ENCODE peak calls at places on chromosomes 5 and 9, in nine cellular contexts. J, P, U, K, F, X, C, R and G are unnamed samples. For H3K4me1, the result is how much of the 10 kb centered on the place peaks cover.

GRCh38 chr9:88950341-88951141 is 40.7 kb upstream of the S1PR3 start:
- DNase-seq in J (no peak), P (peak), U (no peak), K (peak), F (no peak), X (no peak), C (no peak), R (no peak), G (no peak)

GRCh38 chr5:177578331-177578730 is 13.7 kb upstream of the TMED9 start:
- DNase-seq in J (no peak), P (no peak), U (no peak), K (no peak), F (no peak), X (no peak), C (no peak), R (no peak), G (no peak)

GRCh38 chr9:32942755-32943460 is 58.5 kb downstream of the APTX start:
- DNase-seq in J (no peak), P (no peak), U (no peak), K (no peak), F (no peak), X (no peak), C (no peak), R (no peak), G (no peak)

GRCh38 chr5:153767221-153768218 is 271.2 kb downstream of the FAM114A2 start:
- DNase-seq in J (no peak), P (no peak), U (no peak), K (no peak), F (no peak), X (no peak), C (no peak), R (no peak), G (no peak)

GRCh38 chr5:137582218-137582617 is 83.1 kb upstream of the SPOCK1 start:
- DNase-seq in J (no peak), P (no peak), U (no peak), K (no peak), F (no peak), X (no peak), C (no peak), R (no peak), G (no peak)

GRCh38 chr9:128818839-128819715 is 777 bp downstream of the ENDOG start:
- DNase-seq in J (peak), P (no peak), U (peak), K (no peak), F (peak), X (no peak), C (peak), R (no peak), G (no peak)

GRCh38 chr5:139514486-139514856 is 31.9 kb upstream of the STING1 start:
- DNase-seq in J (no peak), P (no peak), U (no peak), K (no peak), F (no peak), X (no peak), C (no peak), R (no peak), G (no peak)

GRCh38 chr5:171606414-171607024 is 179.1 kb upstream of the SMIM23 start:
- DNase-seq in J (no peak), P (no peak), U (no peak), K (peak), F (no peak), X (no peak), C (no peak), R (no peak), G (no peak)

GRCh38 chr5:112762113-112762810 is 24.6 kb downstream of the APC start:
- DNase-seq in J (no peak), P (no peak), U (no peak), K (peak), F (no peak), X (no peak), C (no peak), R (no peak), G (no peak)

GRCh38 chr9:128034821-128035764 is 32.0 kb downstream of the NAIF1 start:
- DNase-seq in J (peak), P (peak), U (peak), K (peak), F (peak), X (peak), C (peak), R (peak), G (peak)

GRCh38 chr9:111959468-111959941 is 62.9 kb downstream of the UGCG start:
- DNase-seq in J (peak), P (peak), U (no peak), K (peak), F (peak), X (peak), C (no peak), R (peak), G (no peak)

GRCh38 chr9:134407123-134407779 is 81.0 kb downstream of the RXRA start:
- DNase-seq in J (peak), P (peak), U (peak), K (peak), F (peak), X (peak), C (peak), R (no peak), G (peak)

GRCh38 chr9:17600962-17601593 is 22.2 kb downstream of the SH3GL2 start:
- DNase-seq in J (no peak), P (no peak), U (no peak), K (peak), F (no peak), X (no peak), C (no peak), R (no peak), G (no peak)

GRCh38 chr5:102115736-102116135 is 180.3 kb downstream of the SLCO4C1 start:
- DNase-seq in J (no peak), P (no peak), U (no peak), K (no peak), F (no peak), X (no peak), C (no peak), R (no peak), G (no peak)

GRCh38 chr9:6415266-6415665 is 2.3 kb downstream of the UHRF2 start:
- DNase-seq in J (no peak), P (no peak), U (no peak), K (no peak), F (no peak), X (no peak), C (no peak), R (no peak), G (no peak)

GRCh38 chr9:89935791-89936190 is 331.0 kb downstream of the GADD45G start:
- DNase-seq in J (no peak), P (no peak), U (no peak), K (no peak), F (no peak), X (no peak), C (no peak), R (no peak), G (no peak)

GRCh38 chr5:108769352-108769751 is 21.7 kb downstream of the FER start:
- DNase-seq in J (no peak), P (no peak), U (no peak), K (no peak), F (no peak), X (no peak), C (no peak), R (no peak), G (no peak)

GRCh38 chr5:11166906-11167305 is 405.9 kb upstream of the DAP start:
- DNase-seq in J (no peak), P (no peak), U (no peak), K (no peak), F (no peak), X (no peak), C (no peak), R (no peak), G (no peak)

GRCh38 chr5:10671041-10672008 is 89.7 kb downstream of the DAP start:
- DNase-seq in J (no peak), P (no peak), U (no peak), K (no peak), F (no peak), X (no peak), C (no peak), R (no peak), G (no peak)

GRCh38 chr5:13987843-13988464 is 43.5 kb upstream of the DNAH5 start:
- DNase-seq in J (no peak), P (peak), U (peak), K (peak), F (no peak), X (peak), C (no peak), R (peak), G (peak)

GRCh38 chr9:70587143-70587710 is 172.8 kb upstream of the KLF9 start:
- DNase-seq in J (no peak), P (no peak), U (peak), K (peak), F (no peak), X (peak), C (no peak), R (no peak), G (no peak)

GRCh38 chr5:36897616-36898015 is 21.0 kb downstream of the NIPBL start:
- DNase-seq in J (no peak), P (peak), U (no peak), K (peak), F (no peak), X (no peak), C (no peak), R (no peak), G (no peak)

GRCh38 chr5:6583049-6583880 is 49.6 kb downstream of the NSUN2 start:
- DNase-seq in J (peak), P (no peak), U (no peak), K (no peak), F (no peak), X (no peak), C (no peak), R (no peak), G (peak)

GRCh38 chr5:150625831-150626746 is 14.4 kb upstream of the SYNPO start:
- DNase-seq in J (peak), P (no peak), U (no peak), K (no peak), F (no peak), X (no peak), C (no peak), R (no peak), G (no peak)

GRCh38 chr9:17191095-17191494 is 56.3 kb downstream of the CNTLN start:
- DNase-seq in J (no peak), P (no peak), U (no peak), K (peak), F (no peak), X (no peak), C (no peak), R (no peak), G (no peak)

GRCh38 chr5:175895215-175895614 is 23.8 kb downstream of the CPLX2 start:
- DNase-seq in J (no peak), P (no peak), U (no peak), K (no peak), F (no peak), X (no peak), C (no peak), R (no peak), G (no peak)

GRCh38 chr9:93669116-93669957 is 93.0 kb downstream of the PHF2 start:
- DNase-seq in J (peak), P (no peak), U (peak), K (no peak), F (peak), X (peak), C (no peak), R (peak), G (no peak)

GRCh38 chr9:129596541-129597328 is 24.2 kb downstream of the C9orf50 start:
- DNase-seq in J (peak), P (no peak), U (peak), K (peak), F (peak), X (peak), C (no peak), R (peak), G (peak)

GRCh38 chr5:113204525-113205161 is 228.0 kb downstream of the DCP2 start:
- DNase-seq in J (peak), P (peak), U (peak), K (peak), F (no peak), X (peak), C (no peak), R (no peak), G (peak)

GRCh38 chr5:143646961-143647360 is 165.0 kb upstream of the HMHB1 start:
- DNase-seq in J (no peak), P (no peak), U (no peak), K (peak), F (peak), X (no peak), C (no peak), R (no peak), G (no peak)

GRCh38 chr5:148746826-148747535 is 79.4 kb upstream of the ADRB2 start:
- DNase-seq in J (no peak), P (no peak), U (no peak), K (peak), F (no peak), X (no peak), C (no peak), R (no peak), G (no peak)

GRCh38 chr9:14030350-14030823 is 283.6 kb downstream of the NFIB start:
- DNase-seq in J (no peak), P (peak), U (no peak), K (peak), F (no peak), X (no peak), C (no peak), R (no peak), G (no peak)
- H3K4me3 ChIP-seq in J (peak), P (peak), U (peak), K (peak), F (peak), X (peak), C (no peak), R (no peak), G (no peak)

DNA sequence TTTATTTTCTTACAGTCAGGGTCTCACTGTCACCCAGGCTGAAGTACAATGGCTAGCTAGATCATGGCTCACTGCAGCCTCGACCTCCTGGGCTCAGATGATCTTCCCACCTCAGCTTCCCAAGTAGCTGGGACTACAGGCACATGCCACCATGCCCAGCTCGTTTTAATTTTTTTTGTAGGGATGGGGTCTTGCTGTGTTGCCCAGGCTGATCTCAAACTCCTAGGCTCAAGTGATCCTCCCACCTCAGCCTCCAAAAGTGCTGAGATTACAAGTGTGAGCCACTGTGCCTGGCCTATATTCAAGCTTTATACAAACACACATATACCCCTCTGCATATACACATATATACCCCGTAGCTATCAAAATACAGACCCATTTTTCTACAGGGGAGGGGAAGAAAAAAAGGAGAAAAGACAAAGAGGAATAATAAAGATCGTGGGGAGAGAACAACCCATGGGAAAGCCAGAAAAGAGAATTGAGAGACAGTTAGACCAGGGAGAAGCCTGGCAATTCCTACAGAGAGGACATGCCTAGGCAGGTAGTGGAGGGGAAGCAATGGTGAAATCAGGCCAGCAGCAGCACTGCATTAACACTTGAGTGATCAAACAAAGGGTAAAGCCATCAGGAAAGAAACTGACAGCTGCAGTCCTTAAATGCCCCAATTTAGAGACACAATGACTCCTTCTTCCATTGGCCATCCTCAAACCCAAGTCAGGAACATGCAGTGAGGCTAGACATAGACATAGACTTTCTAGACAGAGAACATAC is 102.7 kb downstream of the EFNA5 start:
- DNase-seq in J (no peak), P (no peak), U (no peak), K (no peak), F (no peak), X (no peak), C (no peak), R (no peak), G (no peak)
- H3K4me1 ChIP-seq in J (under half), P (half or more), U (under half), K (under half), F (under half), X (half or more), C (under half), R (under half), G (under half)

DNA sequence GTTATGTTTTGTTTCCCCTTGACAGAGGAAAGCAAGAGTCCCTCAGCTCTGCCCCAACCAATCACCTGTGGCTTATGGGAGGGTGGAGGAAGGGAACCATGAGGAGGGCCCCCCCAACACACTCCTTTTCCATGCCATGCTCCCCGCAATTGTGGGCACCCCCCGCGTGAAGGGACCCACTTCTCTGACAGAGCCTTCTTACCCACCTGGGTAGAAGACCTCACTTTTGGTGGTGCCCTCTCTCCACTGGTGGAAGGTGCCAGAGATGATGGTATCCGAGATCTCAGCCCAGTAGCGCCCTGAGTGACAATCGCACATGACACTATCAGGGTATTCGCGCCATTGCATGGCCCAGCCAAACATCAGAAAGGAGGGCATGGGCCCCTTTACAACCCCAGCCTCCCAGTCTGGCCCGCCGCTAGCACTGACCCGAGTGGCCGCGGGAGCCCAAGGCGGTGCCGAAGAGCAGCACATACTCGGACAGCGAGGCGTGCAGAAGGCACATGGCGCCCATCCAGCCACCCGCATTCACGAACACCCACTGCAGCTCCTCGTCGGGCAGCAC is 714 bp downstream of the SIGMAR1 start:
- DNase-seq in J (no peak), P (no peak), U (no peak), K (peak), F (no peak), X (no peak), C (no peak), R (no peak), G (no peak)
- H3K4me3 ChIP-seq in J (peak), P (peak), U (peak), K (peak), F (peak), X (peak), C (peak), R (peak), G (peak)

GRCh38 chr9:95081998-95082397 is 235.5 kb downstream of the FANCC start:
- DNase-seq in J (no peak), P (no peak), U (no peak), K (no peak), F (no peak), X (peak), C (no peak), R (peak), G (no peak)
- H3K4me1 ChIP-seq in J (half or more), P (under half), U (half or more), K (under half), F (under half), X (half or more), C (under half), R (under half), G (under half)

GRCh38 chr9:96460877-96461276 is 10.9 kb downstream of the HABP4 start:
- DNase-seq in J (no peak), P (no peak), U (no peak), K (peak), F (no peak), X (no peak), C (no peak), R (no peak), G (no peak)
- H3K4me3 ChIP-seq in J (no peak), P (no peak), U (no peak), K (no peak), F (no peak), X (no peak), C (no peak), R (no peak), G (no peak)

GRCh38 chr9:124870723-124871122 is 8.8 kb downstream of the ARPC5L start:
- DNase-seq in J (no peak), P (no peak), U (no peak), K (no peak), F (no peak), X (no peak), C (no peak), R (no peak), G (no peak)
- H3K4me1 ChIP-seq in J (under half), P (under half), U (half or more), K (under half), F (under half), X (half or more), C (under half), R (under half), G (under half)

GRCh38 chr5:76715484-76715733 is 517 bp upstream of the F2R start:
- DNase-seq in J (no peak), P (no peak), U (no peak), K (no peak), F (no peak), X (no peak), C (no peak), R (no peak), G (no peak)
- H3K4me3 ChIP-seq in J (peak), P (peak), U (peak), K (peak), F (peak), X (peak), C (peak), R (peak), G (peak)

GRCh38 chr9:92657296-92658094 is 12.4 kb downstream of the IPPK start:
- DNase-seq in J (no peak), P (no peak), U (no peak), K (no peak), F (no peak), X (no peak), C (no peak), R (no peak), G (no peak)
- H3K4me1 ChIP-seq in J (under half), P (under half), U (under half), K (under half), F (under half), X (under half), C (under half), R (under half), G (under half)

GRCh38 chr5:67319935-67320725 is 123.5 kb upstream of the CD180 start:
- DNase-seq in J (no peak), P (no peak), U (no peak), K (peak), F (no peak), X (no peak), C (no peak), R (no peak), G (no peak)

GRCh38 chr5:67311208-67311607 is 114.6 kb upstream of the CD180 start:
- DNase-seq in J (no peak), P (no peak), U (no peak), K (no peak), F (no peak), X (no peak), C (no peak), R (no peak), G (no peak)

GRCh38 chr5:67315082-67315801 is 118.6 kb upstream of the CD180 start:
- DNase-seq in J (no peak), P (no peak), U (no peak), K (peak), F (peak), X (peak), C (no peak), R (no peak), G (no peak)

GRCh38 chr5:67318746-67319145 is 122.1 kb upstream of the CD180 start:
- DNase-seq in J (no peak), P (no peak), U (no peak), K (no peak), F (no peak), X (no peak), C (no peak), R (no peak), G (no peak)

DNA sequence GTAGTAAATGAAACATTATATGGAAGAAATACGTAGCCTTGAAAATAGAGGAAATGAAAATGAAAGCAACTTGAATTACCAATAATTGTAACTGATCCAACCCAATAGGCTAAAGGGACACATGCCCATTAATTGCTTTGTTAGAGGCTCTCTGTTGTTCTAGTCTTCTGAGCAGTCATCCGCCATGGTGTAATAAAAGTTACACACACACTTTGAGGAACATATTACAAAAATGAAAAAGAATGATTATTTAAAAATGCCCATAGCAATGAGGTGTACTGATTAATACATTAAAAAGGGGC is 119.2 kb upstream of the CD180 start:
- DNase-seq in J (no peak), P (no peak), U (no peak), K (no peak), F (no peak), X (no peak), C (no peak), R (no peak), G (no peak)
- H3K4me3 ChIP-seq in J (no peak), P (no peak), U (no peak), K (no peak), F (no peak), X (no peak), C (no peak), R (no peak), G (no peak)

DNA sequence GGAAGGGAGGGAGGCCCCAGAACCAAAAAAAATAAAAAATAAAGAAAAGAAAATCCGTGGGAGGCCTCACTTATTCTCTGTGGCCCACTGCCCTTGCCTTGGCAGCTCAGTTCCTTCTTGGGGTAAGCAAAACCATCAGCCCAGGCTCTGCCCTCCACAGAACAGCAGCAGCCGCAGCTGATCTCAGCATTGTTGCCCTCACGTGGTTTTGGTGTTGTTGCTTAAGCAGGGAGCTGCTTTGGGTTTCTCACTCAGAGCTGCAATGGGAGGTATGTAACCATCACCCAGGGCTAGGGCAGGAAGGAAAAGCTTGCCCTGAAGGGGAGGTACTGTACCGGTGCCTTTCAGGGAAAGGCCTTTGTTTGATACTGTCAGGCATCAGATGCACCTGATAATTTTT is 374.7 kb upstream of the WWC1 start:
- DNase-seq in J (no peak), P (peak), U (peak), K (peak), F (no peak), X (peak), C (no peak), R (peak), G (no peak)
- H3K4me1 ChIP-seq in J (under half), P (under half), U (under half), K (under half), F (under half), X (under half), C (under half), R (under half), G (under half)